ENCODE peak calls at places on chromosomes 6 and 20, in four cellular contexts. Q, K, Y and G are unnamed samples.

GRCh38 chr20:62025832-62026563 is 39.7 kb downstream of the TAF4 start:
- DNase-seq in Q (no peak), K (no peak), Y (peak; percentile 35), G (no peak)

GRCh38 chr6:4270799-4271198 is 135.4 kb upstream of the ECI2 start:
- DNase-seq in Q (peak; percentile 61), K (no peak), Y (peak; percentile 22), G (no peak)

GRCh38 chr6:129280719-129281118 is 397.8 kb downstream of the LAMA2 start:
- DNase-seq in Q (no peak), K (peak; percentile 12), Y (no peak), G (no peak)

GRCh38 chr6:2665169-2666070 is 85.3 kb downstream of the MYLK4 start:
- DNase-seq in Q (no peak), K (no peak), Y (no peak), G (no peak)

GRCh38 chr6:5102266-5102970 is 17.3 kb downstream of the PPP1R3G start:
- DNase-seq in Q (no peak), K (no peak), Y (no peak), G (no peak)

GRCh38 chr6:168225471-168225901 is 94.1 kb downstream of the DACT2 start:
- DNase-seq in Q (no peak), K (no peak), Y (no peak), G (no peak)

GRCh38 chr6:148037496-148037895 is 305.1 kb upstream of the SASH1 start:
- DNase-seq in Q (no peak), K (no peak), Y (no peak), G (no peak)

GRCh38 chr6:106099235-106099537 is 13.1 kb downstream of the PRDM1 start:
- DNase-seq in Q (no peak), K (no peak), Y (no peak), G (no peak)